ENCODE peak calls at places on chromosomes 6 and 20, in five cellular contexts. Y is right lobe of liver, P is GM12864, Z is Calu3, S is HepG2. C is an unnamed sample.

GRCh38 chr20:53002786-53003185 is 30.6 kb downstream of the TSHZ2 start:
- DNase-seq in S (no peak), Z (no peak), P (no peak), Y (no peak), C (no peak)

GRCh38 chr20:14142171-14142570 is 146.9 kb downstream of the MACROD2 start:
- DNase-seq in S (peak), Y (peak), P (no peak), Z (peak), C (peak)

GRCh38 chr20:4101271-4101670 is 85.9 kb upstream of the RNF24 start:
- DNase-seq in S (no peak), Y (no peak), P (no peak), Z (no peak), C (no peak)

GRCh38 chr6:169529931-169530761 is 171.7 kb downstream of the WDR27 start:
- DNase-seq in S (no peak), Z (peak), Y (peak), P (no peak), C (peak)

GRCh38 chr20:1392443-1392692 is 486 bp downstream of the FKBP1A start:
- DNase-seq in P (no peak), S (no peak), Y (no peak), Z (no peak), C (no peak)

GRCh38 chr6:138157986-138158638 is 3.6 kb upstream of the ARFGEF3 start:
- DNase-seq in Z (no peak), Y (no peak), P (no peak), S (no peak), C (no peak)

GRCh38 chr6:124590001-124590400 is 372.2 kb upstream of the RNF217 start:
- DNase-seq in P (no peak), Y (no peak), Z (no peak), S (no peak), C (no peak)

GRCh38 chr20:49928411-49929141 is 7.6 kb upstream of the RNF114 start:
- DNase-seq in Z (peak), P (no peak), Y (peak), S (peak), C (peak)

GRCh38 chr6:108870357-108870756 is 22.1 kb downstream of the ARMC2 start:
- DNase-seq in Y (no peak), S (no peak), Z (no peak), P (no peak), C (no peak)

GRCh38 chr6:40845588-40845987 is 193.4 kb downstream of the UNC5CL start:
- DNase-seq in Y (peak), S (peak), Z (peak), P (peak), C (no peak)

GRCh38 chr6:49409951-49410542 is 53.0 kb downstream of the MMUT start:
- DNase-seq in Y (peak), P (peak), S (peak), Z (peak), C (no peak)

GRCh38 chr20:37220796-37221195 is 40.8 kb downstream of the GHRH start:
- DNase-seq in S (no peak), Y (no peak), Z (no peak), P (no peak), C (peak)

GRCh38 chr6:20706293-20707165 is 172.3 kb downstream of the CDKAL1 start:
- DNase-seq in Y (no peak), P (no peak), S (no peak), Z (no peak), C (no peak)

GRCh38 chr6:111517965-111518364 is 34.9 kb upstream of the REV3L start:
- DNase-seq in S (no peak), P (no peak), Z (no peak), Y (no peak), C (no peak)

GRCh38 chr6:42729731-42730130 is 7.3 kb upstream of the PRPH2 start:
- DNase-seq in Y (no peak), P (no peak), Z (no peak), S (peak), C (no peak)

GRCh38 chr6:44494011-44494501 is 106.5 kb downstream of the CDC5L start:
- DNase-seq in P (no peak), S (peak), Z (peak), Y (no peak), C (peak)

GRCh38 chr20:50728981-50729874 is 2.2 kb upstream of the PARD6B start:
- DNase-seq in P (no peak), Z (peak), S (peak), Y (no peak), C (no peak)

GRCh38 chr6:157893238-157893637 is 70.2 kb downstream of the SNX9 start:
- DNase-seq in P (no peak), Y (no peak), S (no peak), Z (no peak), C (no peak)

GRCh38 chr6:66662196-66662595 is 955.2 kb upstream of the EYS start:
- DNase-seq in S (peak), P (no peak), Z (no peak), Y (no peak), C (no peak)

GRCh38 chr20:57069442-57069841 is 197.0 kb downstream of the BMP7 start:
- DNase-seq in Z (no peak), S (no peak), Y (no peak), P (no peak), C (no peak)

GRCh38 chr6:39416026-39416425 is 93.5 kb upstream of the KCNK16 start:
- DNase-seq in S (no peak), P (no peak), Y (no peak), Z (no peak), C (no peak)
- TF ChIP-seq CTCF in S (no peak), P (no peak), Y (no peak), Z (no peak), C (no peak)

GRCh38 chr6:3331948-3332347 is 73.2 kb downstream of the PSMG4 start:
- DNase-seq in P (no peak), Y (no peak), S (no peak), Z (no peak), C (no peak)

GRCh38 chr6:3328796-3329195 is 70.0 kb downstream of the PSMG4 start:
- DNase-seq in P (no peak), Z (no peak), Y (no peak), S (no peak), C (no peak)

GRCh38 chr6:3331498-3331897 is 72.8 kb downstream of the PSMG4 start:
- DNase-seq in Y (no peak), Z (no peak), S (no peak), P (no peak), C (no peak)

GRCh38 chr6:3329491-3330051 is 70.8 kb downstream of the PSMG4 start:
- DNase-seq in Y (no peak), P (no peak), Z (no peak), S (no peak), C (no peak)

DNA sequence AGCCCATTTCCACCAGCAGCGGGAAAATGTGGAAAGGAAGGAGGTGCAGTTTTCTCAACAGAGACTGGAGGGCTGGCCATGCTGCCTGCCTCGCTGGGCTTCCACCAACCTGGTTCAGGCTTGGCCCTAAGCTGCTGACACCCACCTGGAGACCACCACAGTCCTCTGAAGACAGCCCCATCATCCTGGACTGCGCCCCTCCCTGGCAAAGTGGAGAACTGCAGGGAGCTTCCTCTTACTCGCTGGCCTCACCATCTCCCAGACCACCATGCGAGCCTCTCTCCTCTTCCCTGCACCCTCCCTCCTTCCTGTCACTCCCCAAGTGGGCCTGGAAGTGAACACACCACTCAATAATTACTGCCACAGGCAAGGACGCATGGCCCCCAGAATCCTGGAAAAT is 71.5 kb downstream of the PSMG4 start:
- DNase-seq in S (no peak), Z (no peak), P (no peak), Y (no peak), C (no peak)
- TF ChIP-seq CTCF in S (peak), Z (no peak), P (peak), Y (no peak), C (no peak)

DNA sequence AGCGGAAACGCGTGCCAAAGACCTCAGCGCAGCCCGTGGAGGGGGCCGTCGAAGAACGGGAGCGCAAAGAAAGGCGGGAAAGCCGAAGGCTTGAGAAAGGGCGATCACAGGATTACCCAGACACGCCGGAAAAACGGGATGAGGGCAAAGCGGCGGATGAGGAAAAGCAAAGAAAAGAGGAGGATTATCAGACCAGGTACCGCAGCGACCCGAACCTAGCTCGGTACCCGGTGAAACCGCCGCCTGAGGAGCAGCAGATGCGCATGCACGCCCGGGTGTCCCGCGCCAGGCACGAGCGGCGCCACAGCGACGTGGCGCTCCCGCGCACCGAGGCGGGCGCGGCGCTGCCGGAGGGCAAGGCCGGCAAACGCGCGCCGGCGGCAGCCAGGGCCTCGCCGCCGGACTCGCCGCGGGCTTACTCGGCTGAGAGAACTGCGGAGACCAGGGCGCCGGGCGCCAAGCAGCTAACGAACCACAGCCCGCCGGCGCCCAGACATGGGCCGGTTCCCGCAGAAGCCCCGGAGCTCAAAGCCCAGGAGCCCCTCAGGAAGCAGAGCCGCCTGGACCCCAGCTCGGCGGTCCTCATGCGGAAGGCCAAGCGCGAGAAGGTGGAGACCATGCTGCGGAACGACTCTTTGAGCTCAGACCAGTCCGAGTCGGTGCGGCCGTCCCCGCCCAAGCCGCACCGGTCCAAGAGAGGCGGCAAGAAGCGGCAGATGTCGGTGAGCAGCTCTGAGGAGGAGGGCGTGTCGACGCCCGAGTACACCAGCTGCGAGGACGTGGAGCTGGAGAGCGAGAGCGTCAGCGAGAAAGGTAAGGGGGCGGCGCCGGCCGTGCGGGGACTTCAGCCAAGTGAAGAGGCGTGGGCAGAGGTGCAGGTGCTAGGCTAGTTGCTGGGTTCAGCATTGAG is 296.2 kb downstream of the RIMS1 start:
- DNase-seq in Z (peak), P (no peak), S (no peak), Y (peak), C (no peak)
- TF ChIP-seq CTCF in Z (no peak), P (no peak), S (no peak), Y (no peak), C (no peak)

GRCh38 chr6:56580271-56580670 is 62.4 kb downstream of the DST start:
- DNase-seq in P (no peak), Z (no peak), Y (no peak), S (no peak), C (no peak)
- TF ChIP-seq CTCF in P (no peak), Z (no peak), Y (no peak), S (no peak), C (no peak)

C was measured in BJ.